ENCODE peak calls at places on chromosomes 2 and 18, in ten cellular contexts. I is endothelial cell; E is brain microvascular endothelial cell; O is T-helper 2 cell treated with Interferon-gamma antibody and Interleukin-4, amounts not matched to agents 5 μg/mL and 100 μg/mL, for 36 hours; A is activated T-cell treated with anti-CD3 and anti-CD28 coated beads for 1 hour; F is right cardiac atrium; G is renal cortical epithelial cell; M is psoas muscle; K is EH; U is HTR-8/SVneo. P is an unnamed sample.

GRCh38 chr18:36589857-36590543 is 238.8 kb downstream of the TPGS2 start:
- DNase-seq in I (no peak), E (no peak), O (no peak), A (no peak), F (no peak), G (peak), M (no peak), K (peak), U (no peak), P (no peak)

GRCh38 chr2:20599861-20600461 is 50.9 kb downstream of the HS1BP3 start:
- DNase-seq in I (no peak), E (no peak), O (no peak), A (no peak), F (peak), G (no peak), M (peak), K (no peak), U (no peak), P (no peak)

GRCh38 chr2:237866119-237866621 is 6.7 kb downstream of the RAMP1 start:
- DNase-seq in I (no peak), E (peak), O (no peak), A (no peak), F (no peak), G (peak), M (peak), K (peak), U (peak), P (no peak)

GRCh38 chr2:120398051-120398960 is 52.4 kb downstream of the INHBB start:
- DNase-seq in I (no peak), E (peak), O (no peak), A (no peak), F (no peak), G (peak), M (peak), K (peak), U (no peak), P (no peak)

GRCh38 chr2:27379840-27380625 is 501 bp downstream of the ZNF513 start:
- DNase-seq in I (no peak), E (no peak), O (no peak), A (no peak), F (peak), G (peak), M (peak), K (peak), U (peak), P (peak)

GRCh38 chr2:143083636-143084035 is 45.6 kb upstream of the ARHGAP15 start:
- DNase-seq in I (no peak), E (peak), O (no peak), A (no peak), F (no peak), G (peak), M (no peak), K (peak), U (peak), P (no peak)

GRCh38 chr2:136242687-136243277 is 124.8 kb upstream of the CXCR4 start:
- DNase-seq in I (no peak), E (peak), O (peak), A (no peak), F (no peak), G (peak), M (no peak), K (no peak), U (no peak), P (no peak)

GRCh38 chr18:57833441-57834101 is 30.5 kb upstream of the ATP8B1 start:
- DNase-seq in I (no peak), E (peak), O (peak), A (no peak), F (no peak), G (peak), M (no peak), K (peak), U (no peak), P (no peak)

GRCh38 chr2:238645095-238645494 is 202.8 kb upstream of the TWIST2 start:
- DNase-seq in I (no peak), E (no peak), O (no peak), A (no peak), F (no peak), G (no peak), M (no peak), K (no peak), U (no peak), P (no peak)

GRCh38 chr18:21546423-21546822 is 54.1 kb downstream of the ESCO1 start:
- DNase-seq in I (no peak), E (no peak), O (no peak), A (no peak), F (no peak), G (no peak), M (no peak), K (no peak), U (no peak), P (no peak)

GRCh38 chr2:9652898-9653479 is 22.2 kb upstream of the YWHAQ start:
- DNase-seq in I (no peak), E (no peak), O (no peak), A (no peak), F (no peak), G (peak), M (no peak), K (no peak), U (no peak), P (no peak)

GRCh38 chr2:11156396-11157075 is 1.3 kb downstream of the SLC66A3 start:
- DNase-seq in I (no peak), E (no peak), O (no peak), A (no peak), F (peak), G (no peak), M (no peak), K (no peak), U (no peak), P (no peak)

GRCh38 chr2:48560546-48561209 is 30.7 kb downstream of the STON1 start:
- DNase-seq in I (no peak), E (no peak), O (no peak), A (no peak), F (no peak), G (no peak), M (no peak), K (no peak), U (no peak), P (no peak)

GRCh38 chr2:142880275-142880674 is 2.8 kb downstream of the KYNU start:
- DNase-seq in I (no peak), E (peak), O (no peak), A (no peak), F (no peak), G (peak), M (no peak), K (peak), U (no peak), P (no peak)

GRCh38 chr2:174446531-174446930 is 40.3 kb downstream of the GPR155 start:
- DNase-seq in I (no peak), E (no peak), O (no peak), A (no peak), F (no peak), G (no peak), M (no peak), K (no peak), U (no peak), P (no peak)

GRCh38 chr2:74374509-74375205 is 5.5 kb downstream of the DCTN1 start:
- DNase-seq in I (peak), E (peak), O (no peak), A (no peak), F (peak), G (peak), M (peak), K (peak), U (no peak), P (peak)

GRCh38 chr2:54657664-54658083 is 65.8 kb upstream of the EML6 start:
- DNase-seq in I (peak), E (peak), O (no peak), A (no peak), F (peak), G (peak), M (peak), K (peak), U (peak), P (no peak)

GRCh38 chr2:28430377-28430765 is 37.7 kb downstream of the FOSL2 start:
- DNase-seq in I (no peak), E (no peak), O (no peak), A (no peak), F (no peak), G (no peak), M (peak), K (no peak), U (no peak), P (no peak)

GRCh38 chr2:240443891-240444301 is 8.4 kb downstream of the GPC1 start:
- DNase-seq in I (no peak), E (no peak), O (no peak), A (no peak), F (peak), G (no peak), M (peak), K (peak), U (no peak), P (no peak)

GRCh38 chr18:75407468-75408437 is 19.8 kb downstream of the SMIM21 start:
- DNase-seq in I (no peak), E (no peak), O (no peak), A (no peak), F (no peak), G (peak), M (no peak), K (peak), U (no peak), P (no peak)

GRCh38 chr2:69641887-69642708 is 1.4 kb downstream of the AAK1 start:
- DNase-seq in I (no peak), E (no peak), O (no peak), A (no peak), F (no peak), G (no peak), M (no peak), K (no peak), U (no peak), P (no peak)

GRCh38 chr18:46732801-46733200 is 24.1 kb downstream of the ST8SIA5 start:
- DNase-seq in I (no peak), E (no peak), O (no peak), A (no peak), F (no peak), G (no peak), M (no peak), K (no peak), U (no peak), P (no peak)

GRCh38 chr2:12070581-12070980 is 324.1 kb downstream of the LPIN1 start:
- DNase-seq in I (no peak), E (no peak), O (no peak), A (no peak), F (no peak), G (no peak), M (no peak), K (peak), U (no peak), P (no peak)

GRCh38 chr2:237724811-237725478 is 73.6 kb upstream of the RBM44 start:
- DNase-seq in I (no peak), E (no peak), O (no peak), A (no peak), F (no peak), G (no peak), M (no peak), K (no peak), U (no peak), P (peak)

GRCh38 chr2:209642146-209642815 is 129.4 kb upstream of the UNC80 start:
- DNase-seq in I (no peak), E (no peak), O (no peak), A (no peak), F (no peak), G (peak), M (no peak), K (peak), U (no peak), P (no peak)

GRCh38 chr2:113407446-113408099 is 29.9 kb upstream of the ZNG1B start:
- DNase-seq in I (no peak), E (peak), O (no peak), A (no peak), F (no peak), G (peak), M (no peak), K (peak), U (no peak), P (no peak)

GRCh38 chr2:61898810-61899209 is 6.7 kb upstream of the COMMD1 start:
- DNase-seq in I (no peak), E (peak), O (no peak), A (no peak), F (no peak), G (peak), M (no peak), K (peak), U (peak), P (no peak)

GRCh38 chr2:229160180-229160579 is 110.9 kb downstream of the PID1 start:
- DNase-seq in I (no peak), E (no peak), O (no peak), A (no peak), F (no peak), G (no peak), M (no peak), K (no peak), U (no peak), P (no peak)

GRCh38 chr2:75246441-75247167 is 47.3 kb upstream of the TACR1 start:
- DNase-seq in I (no peak), E (no peak), O (no peak), A (no peak), F (no peak), G (no peak), M (no peak), K (peak), U (no peak), P (no peak)